ENCODE peak calls at places on chromosomes 16 and 17, in seven cellular contexts. I, P, K, L, M, U and Z are unnamed samples.

GRCh38 chr16:66270333-66270927 is 96.1 kb upstream of the CDH5 start:
- DNase-seq in M (peak), K (no peak), L (peak), U (peak), I (no peak), P (peak), Z (no peak)

GRCh38 chr17:55284001-55284884 is 19.5 kb downstream of the HLF start:
- DNase-seq in I (no peak), K (no peak), P (no peak), M (no peak), L (no peak), U (no peak), Z (peak)

GRCh38 chr16:84166796-84167695 is 19.8 kb downstream of the TAF1C start:
- DNase-seq in P (no peak), M (no peak), U (no peak), L (no peak), K (no peak), I (no peak), Z (no peak)

GRCh38 chr16:52077656-52078055 is 469.3 kb downstream of the TOX3 start:
- DNase-seq in M (no peak), L (no peak), I (no peak), K (no peak), U (no peak), P (no peak), Z (no peak)

GRCh38 chr17:81261582-81262336 is 22.6 kb downstream of the NDUFAF8 start:
- DNase-seq in L (no peak), U (no peak), P (no peak), M (no peak), K (no peak), I (no peak), Z (no peak)

GRCh38 chr17:65370669-65371126 is 190.8 kb downstream of the AXIN2 start:
- DNase-seq in P (peak), K (no peak), I (no peak), M (no peak), L (peak), U (no peak), Z (no peak)

GRCh38 chr16:901715-902601 is 68.8 kb downstream of the LMF1 start:
- DNase-seq in K (no peak), L (no peak), M (no peak), I (no peak), U (no peak), P (no peak), Z (no peak)

GRCh38 chr17:83076930-83077329 is 2.5 kb upstream of the METRNL start:
- DNase-seq in K (no peak), U (no peak), I (no peak), P (no peak), M (no peak), L (no peak), Z (no peak)

GRCh38 chr16:58843675-58844074 is 109.6 kb upstream of the GOT2 start:
- DNase-seq in P (peak), K (peak), M (no peak), L (no peak), I (no peak), U (peak), Z (no peak)

GRCh38 chr16:11759163-11759834 is 16.6 kb upstream of the TXNDC11 start:
- DNase-seq in K (no peak), P (no peak), U (no peak), I (no peak), L (peak), M (no peak), Z (no peak)

GRCh38 chr16:65120811-65121721 is 797 bp downstream of the CDH11 start:
- DNase-seq in P (no peak), U (peak), M (no peak), K (no peak), I (no peak), L (no peak), Z (no peak)

GRCh38 chr17:17512866-17513265 is 16.7 kb upstream of the RASD1 start:
- DNase-seq in M (no peak), L (no peak), P (no peak), U (no peak), K (no peak), I (no peak), Z (no peak)

GRCh38 chr17:80024206-80024972 is 11.3 kb downstream of the TBC1D16 start:
- DNase-seq in K (no peak), U (no peak), M (no peak), L (no peak), P (no peak), I (no peak), Z (no peak)

GRCh38 chr17:3888343-3889171 is 4.3 kb downstream of the CAMKK1 start:
- DNase-seq in U (peak), I (no peak), M (no peak), L (peak), K (peak), P (peak), Z (peak)

GRCh38 chr17:56754523-56755208 is 79.1 kb downstream of the C17orf67 start:
- DNase-seq in M (no peak), I (no peak), L (no peak), P (peak), K (no peak), U (no peak), Z (no peak)

GRCh38 chr16:87332150-87332549 is 15.0 kb upstream of the C16orf95 start:
- DNase-seq in U (no peak), M (no peak), K (no peak), P (no peak), I (no peak), L (no peak), Z (no peak)
- H3K4me3 ChIP-seq in U (no peak), M (no peak), K (no peak), P (no peak), I (no peak), L (no peak), Z (no peak)

GRCh38 chr17:75091855-75092327 is 4.1 kb downstream of the SLC16A5 start:
- DNase-seq in I (no peak), L (peak), P (no peak), U (no peak), K (no peak), M (no peak), Z (no peak)
- H3K4me3 ChIP-seq in I (peak), L (no peak), P (no peak), U (no peak), K (no peak), M (peak), Z (no peak)

DNA sequence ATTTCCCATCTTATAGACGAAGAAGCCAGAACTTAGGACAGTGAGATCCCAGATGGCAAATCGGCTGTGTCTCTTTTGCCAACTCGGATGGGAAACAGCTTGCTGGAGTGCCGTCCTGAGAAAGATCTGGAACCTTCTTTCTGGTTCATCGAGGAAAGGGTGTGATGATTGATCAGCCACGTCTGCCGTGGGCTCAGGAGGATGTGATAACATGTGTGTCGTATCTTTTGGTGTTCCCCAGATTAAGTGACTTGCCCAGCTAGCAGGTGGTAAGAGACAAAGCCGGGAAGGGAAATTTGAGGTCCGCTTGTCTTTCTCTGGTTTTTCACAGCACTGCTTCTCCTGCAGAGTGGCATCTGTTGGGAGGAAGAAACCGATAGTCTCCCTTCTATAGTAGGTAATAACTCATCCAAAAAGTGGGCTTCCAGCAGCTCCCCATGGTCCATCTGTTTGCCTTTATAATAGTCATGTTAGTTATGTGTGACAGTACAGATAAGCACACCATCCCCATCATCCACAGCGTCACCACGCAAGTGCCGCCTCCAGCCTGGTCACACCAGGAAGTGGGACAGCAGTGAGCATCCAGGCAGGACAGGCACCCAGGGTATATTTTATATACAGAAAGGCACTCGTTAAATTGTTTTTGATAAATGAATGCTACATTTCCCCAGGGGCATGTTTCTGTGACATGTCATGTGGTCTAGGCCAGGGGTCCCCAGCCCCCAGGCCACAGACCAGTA is 175.5 kb downstream of the KATNIP start:
- DNase-seq in M (no peak), U (no peak), I (no peak), P (no peak), K (no peak), L (no peak), Z (no peak)
- H3K4me3 ChIP-seq in M (no peak), U (no peak), I (no peak), P (no peak), K (no peak), L (no peak), Z (no peak)

DNA sequence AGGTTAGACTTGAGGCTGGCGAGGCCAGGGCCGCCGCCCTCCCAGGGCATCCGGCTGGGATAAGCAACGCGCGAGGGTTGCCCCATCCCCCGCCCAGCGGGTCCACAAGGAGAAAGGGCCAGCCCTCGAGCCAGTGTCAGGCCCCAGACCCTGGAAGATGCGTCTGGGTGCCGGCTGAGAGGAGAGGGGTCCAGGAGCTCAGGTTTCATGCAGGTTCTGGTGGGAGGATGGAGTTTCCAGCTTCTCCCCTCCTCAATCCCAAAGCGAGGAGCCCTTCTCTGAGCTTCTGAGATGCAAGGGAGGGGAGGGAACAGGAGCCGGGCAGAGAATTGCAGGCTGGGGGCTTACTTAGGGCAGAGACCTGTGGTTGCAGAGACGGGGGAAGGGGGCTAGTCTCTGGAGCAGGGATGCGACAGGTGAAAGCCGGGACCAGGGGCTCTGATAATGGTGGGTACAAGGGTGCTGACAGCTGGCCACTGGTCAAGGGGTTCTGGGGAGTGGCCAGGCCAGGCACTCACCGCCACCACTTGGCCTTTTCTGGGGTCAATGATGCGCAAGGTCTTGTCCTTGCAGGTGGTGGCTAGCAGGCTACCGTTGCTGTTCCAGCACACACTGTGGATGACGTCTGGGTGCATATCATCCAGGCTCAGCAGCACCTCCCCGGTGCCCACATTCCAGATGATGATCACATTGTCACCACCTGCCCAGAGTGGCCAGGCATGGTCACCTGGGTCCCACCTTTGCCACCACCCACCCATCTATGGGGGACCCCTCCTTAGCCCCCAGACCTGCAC is 4.2 kb downstream of the CORO6 start:
- DNase-seq in K (no peak), L (no peak), I (no peak), M (no peak), U (no peak), P (no peak), Z (no peak)
- H3K4me3 ChIP-seq in K (no peak), L (peak), I (peak), M (peak), U (no peak), P (no peak), Z (no peak)

GRCh38 chr16:57479422-57480126 is 6.7 kb downstream of the DOK4 start:
- DNase-seq in P (peak), I (no peak), M (no peak), K (no peak), U (peak), L (peak), Z (no peak)
- H3K4me3 ChIP-seq in P (peak), I (peak), M (peak), K (peak), U (peak), L (peak), Z (peak)

DNA sequence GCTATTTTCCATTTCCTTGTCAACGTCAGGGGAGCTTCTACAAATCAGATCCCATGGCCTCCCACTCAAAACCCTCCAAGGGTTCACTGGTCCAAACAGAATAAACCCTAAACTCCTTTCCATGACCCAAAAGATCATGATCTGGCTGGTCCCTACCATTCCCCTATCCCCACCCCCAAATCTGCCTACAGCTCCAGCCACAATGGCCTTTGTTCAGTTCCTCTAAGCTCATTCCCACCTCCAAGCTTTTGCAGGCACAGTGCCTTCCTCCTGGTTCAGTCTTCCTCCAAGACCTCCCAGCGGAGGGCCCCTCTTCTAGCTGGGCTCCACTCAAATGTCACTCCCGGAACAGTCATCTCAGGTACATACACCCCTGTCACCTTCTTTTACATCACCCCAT is 2.0 kb downstream of the GPRC5B start:
- DNase-seq in U (no peak), I (no peak), L (no peak), P (no peak), M (no peak), K (no peak), Z (no peak)
- H3K4me3 ChIP-seq in U (peak), I (peak), L (peak), P (peak), M (peak), K (peak), Z (peak)

GRCh38 chr17:27552467-27552779 is 78.6 kb upstream of the LGALS9 start:
- DNase-seq in K (no peak), P (peak), I (no peak), M (no peak), U (no peak), L (no peak), Z (no peak)
- H3K4me3 ChIP-seq in K (no peak), P (no peak), I (no peak), M (no peak), U (no peak), L (no peak), Z (no peak)

GRCh38 chr17:5785343-5785742 is 201.0 kb upstream of the NLRP1 start:
- DNase-seq in U (peak), M (no peak), I (no peak), P (no peak), K (no peak), L (no peak), Z (peak)
- H3K4me3 ChIP-seq in U (no peak), M (no peak), I (no peak), P (no peak), K (no peak), L (no peak), Z (no peak)